ENCODE peak calls at places on chromosomes 2 and 18, in eight cellular contexts. M is mesenchymal stem cell; S is AG04449; D is activated gamma-delta T cell treated with Interleukin-2 at 50 U/mL for 16 hours; T is gastrocnemius medialis; N is effector CD4-positive, alpha-beta T cell; I is Karpas-422; R is HCEC 1CT. Q is an unnamed sample.

GRCh38 chr2:219444566-219445091 is 10.0 kb downstream of the SPEG start:
- DNase-seq in M (no peak), I (no peak), D (no peak), R (no peak), T (no peak), S (no peak), N (no peak), Q (no peak)

GRCh38 chr2:99881901-99882591 is 260.3 kb downstream of the AFF3 start:
- DNase-seq in M (peak), N (no peak), R (no peak), T (no peak), I (peak), D (no peak), S (peak), Q (no peak)

GRCh38 chr2:224594840-224595239 is 9.7 kb upstream of the CUL3 start:
- DNase-seq in M (no peak), R (no peak), S (no peak), T (no peak), D (no peak), N (no peak), I (peak), Q (no peak)

GRCh38 chr2:45782968-45783367 is 131.5 kb downstream of the PRKCE start:
- DNase-seq in T (no peak), S (no peak), R (no peak), M (no peak), N (no peak), D (no peak), I (no peak), Q (no peak)

GRCh38 chr2:25340340-25340886 is 1.3 kb downstream of the DNMT3A start:
- DNase-seq in R (no peak), T (peak), N (no peak), D (peak), M (no peak), S (no peak), I (no peak), Q (no peak)

GRCh38 chr18:78727877-78728276 is 251.7 kb upstream of the SALL3 start:
- DNase-seq in R (no peak), M (no peak), I (no peak), S (no peak), N (no peak), D (no peak), T (no peak), Q (no peak)

GRCh38 chr2:176583530-176584101 is 314.4 kb downstream of the MTX2 start:
- DNase-seq in S (no peak), N (no peak), D (no peak), R (peak), I (no peak), M (peak), T (no peak), Q (no peak)

GRCh38 chr2:120566331-120567035 is 169.2 kb upstream of the GLI2 start:
- DNase-seq in R (no peak), T (peak), D (no peak), N (no peak), I (no peak), S (no peak), M (no peak), Q (no peak)

GRCh38 chr2:200786826-200787225 is 24.9 kb upstream of the BZW1 start:
- DNase-seq in I (no peak), S (no peak), M (peak), D (no peak), T (no peak), N (no peak), R (peak), Q (no peak)

GRCh38 chr2:25366629-25367028 is 24.9 kb upstream of the DNMT3A start:
- DNase-seq in R (no peak), I (no peak), S (no peak), N (no peak), M (no peak), D (no peak), T (no peak), Q (no peak)

GRCh38 chr2:49490710-49491109 is 336.4 kb upstream of the FSHR start:
- DNase-seq in M (peak), I (peak), N (no peak), R (no peak), T (no peak), D (no peak), S (no peak), Q (no peak)

GRCh38 chr2:240703417-240704341 is 12.0 kb downstream of the AQP12A start:
- DNase-seq in D (no peak), N (no peak), M (no peak), I (no peak), R (no peak), S (no peak), T (no peak), Q (no peak)

GRCh38 chr2:3610415-3610814 is 15.5 kb downstream of the COLEC11 start:
- DNase-seq in I (no peak), R (no peak), M (no peak), T (no peak), S (no peak), N (no peak), D (no peak), Q (no peak)